ENCODE peak calls at places on chromosomes 2 and 18, in six cellular contexts. A, B, U, D, R and H are unnamed samples.

GRCh38 chr2:72083751-72084583 is 63.7 kb downstream of the CYP26B1 start:
- DNase-seq in A (no peak), B (no peak), U (no peak), D (no peak), R (no peak), H (no peak)

GRCh38 chr18:57970356-57971095 is 73.5 kb upstream of the NEDD4L start:
- DNase-seq in A (no peak), B (no peak), U (peak), D (peak), R (peak), H (no peak)

GRCh38 chr2:172833898-172834297 is 98.3 kb downstream of the RAPGEF4 start:
- DNase-seq in A (no peak), B (no peak), U (no peak), D (no peak), R (no peak), H (no peak)

GRCh38 chr2:47313141-47313691 is 89.7 kb upstream of the MSH2 start:
- DNase-seq in A (no peak), B (no peak), U (no peak), D (no peak), R (peak), H (no peak)

GRCh38 chr2:210859314-210859713 is 302.9 kb downstream of the CPS1 start:
- DNase-seq in A (no peak), B (no peak), U (peak), D (no peak), R (no peak), H (no peak)

GRCh38 chr2:218877331-218877730 is 3.3 kb upstream of the WNT10A start:
- DNase-seq in A (no peak), B (no peak), U (no peak), D (no peak), R (peak), H (no peak)

GRCh38 chr2:63539416-63540162 is 48.7 kb downstream of the WDPCP start:
- DNase-seq in A (no peak), B (no peak), U (no peak), D (no peak), R (no peak), H (no peak)

GRCh38 chr2:157691695-157692094 is 63.0 kb upstream of the ACVR1C start:
- DNase-seq in A (no peak), B (no peak), U (no peak), D (no peak), R (no peak), H (no peak)

GRCh38 chr18:37426536-37427080 is 139.0 kb downstream of the CELF4 start:
- DNase-seq in A (no peak), B (no peak), U (no peak), D (no peak), R (no peak), H (no peak)

GRCh38 chr2:234373791-234374508 is 122.9 kb downstream of the ARL4C start:
- DNase-seq in A (no peak), B (no peak), U (no peak), D (no peak), R (no peak), H (no peak)

GRCh38 chr2:52976132-52976949 is 791.3 kb upstream of the CHAC2 start:
- DNase-seq in A (no peak), B (no peak), U (peak), D (peak), R (peak), H (no peak)

GRCh38 chr2:198044777-198045176 is 240.4 kb downstream of the PLCL1 start:
- DNase-seq in A (no peak), B (no peak), U (no peak), D (no peak), R (no peak), H (no peak)

GRCh38 chr2:117618607-117619006 is 195.9 kb upstream of the DDX18 start:
- DNase-seq in A (no peak), B (no peak), U (no peak), D (no peak), R (no peak), H (no peak)

GRCh38 chr2:6642011-6642410 is 223.7 kb downstream of the CMPK2 start:
- DNase-seq in A (no peak), B (no peak), U (no peak), D (no peak), R (no peak), H (no peak)

GRCh38 chr2:26480751-26481380 is 2.9 kb upstream of the OTOF start:
- DNase-seq in A (no peak), B (no peak), U (no peak), D (no peak), R (no peak), H (no peak)

DNA sequence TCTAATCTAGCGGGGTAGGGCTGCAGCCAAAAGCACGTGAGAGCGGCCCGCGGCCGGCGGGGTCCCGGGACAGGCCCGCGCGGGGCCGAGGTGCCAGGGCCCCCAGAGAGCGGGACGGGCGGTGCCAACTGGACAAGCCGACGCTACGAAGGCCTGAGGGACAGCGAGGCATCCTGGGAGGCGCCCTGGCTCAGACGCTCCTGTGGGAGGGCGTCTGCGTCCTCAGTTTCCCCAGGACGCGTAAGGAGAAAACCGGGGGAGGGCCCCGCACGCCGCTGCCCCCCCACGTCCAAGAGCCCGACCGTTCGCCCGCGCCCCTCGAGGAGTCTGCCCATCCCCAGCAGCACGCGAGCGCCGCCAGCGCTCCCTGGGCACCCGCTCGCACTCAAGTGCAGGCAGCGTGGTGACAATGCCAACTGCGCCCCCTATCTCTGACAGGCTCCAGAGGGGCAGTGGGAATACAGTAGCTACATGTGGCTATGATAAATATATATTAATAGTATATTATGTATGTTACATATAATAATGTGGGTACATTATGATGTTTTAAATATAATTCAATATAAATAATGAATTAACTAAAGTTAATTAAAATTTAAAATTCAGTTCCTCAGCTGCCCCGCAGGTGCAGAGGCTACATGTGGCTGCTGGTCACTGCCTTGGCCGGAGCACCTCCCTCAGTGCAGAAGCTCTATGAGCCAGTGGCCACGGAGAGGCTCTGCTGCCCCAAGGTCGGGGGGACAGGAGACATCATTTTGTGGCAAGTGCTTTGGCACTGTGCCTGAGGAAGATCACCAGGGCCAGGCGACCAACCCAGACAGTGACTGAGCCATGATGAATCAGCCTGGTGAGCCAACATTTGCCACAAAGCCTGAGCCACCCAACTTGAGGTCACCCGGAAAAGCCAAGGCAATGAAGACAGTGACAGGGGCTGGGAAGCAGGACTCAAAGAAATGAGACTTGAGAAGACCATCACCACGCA is 5.5 kb upstream of the SFT2D3 start:
- DNase-seq in A (peak), B (no peak), U (peak), D (no peak), R (peak), H (no peak)
- TF ChIP-seq CTCF in A (peak), B (no peak), U (peak), D (peak), R (peak), H (peak)

GRCh38 chr2:129813404-129813803 is 166.1 kb upstream of the RAB6C start:
- DNase-seq in A (no peak), B (no peak), U (no peak), D (no peak), R (no peak), H (no peak)
- TF ChIP-seq CTCF in A (peak), B (no peak), U (peak), D (peak), R (peak), H (peak)

GRCh38 chr18:56298935-56299334 is 339.5 kb downstream of the TXNL1 start:
- DNase-seq in A (peak), B (no peak), U (no peak), D (no peak), R (no peak), H (no peak)
- TF ChIP-seq CTCF in A (peak), B (no peak), U (no peak), D (no peak), R (peak), H (no peak)

GRCh38 chr18:3931542-3932112 is 481.7 kb downstream of the TGIF1 start:
- DNase-seq in A (no peak), B (no peak), U (no peak), D (no peak), R (no peak), H (no peak)
- TF ChIP-seq CTCF in A (no peak), B (no peak), U (no peak), D (no peak), R (peak), H (no peak)

GRCh38 chr2:170996316-170996715 is 67.3 kb downstream of the GORASP2 start:
- DNase-seq in A (no peak), B (no peak), U (no peak), D (no peak), R (no peak), H (no peak)
- TF ChIP-seq CTCF in A (no peak), B (no peak), U (no peak), D (no peak), R (peak), H (no peak)